ENCODE peak calls at places on chromosomes 11 and 22, in five cellular contexts. G, B, T, M and K are unnamed samples.

GRCh38 chr11:67732045-67732787 is 57.8 kb upstream of the ALDH3B2 start:
- DNase-seq in G (peak), B (no peak), T (no peak), M (no peak), K (no peak)

GRCh38 chr11:46554205-46555162 is 39.3 kb downstream of the AMBRA1 start:
- DNase-seq in G (no peak), B (no peak), T (no peak), M (peak), K (no peak)

GRCh38 chr11:78045851-78046485 is 17.7 kb upstream of the THRSP start:
- DNase-seq in G (peak), B (peak), T (peak), M (peak), K (peak)

GRCh38 chr11:3340025-3340424 is 38.9 kb downstream of the ZNF195 start:
- DNase-seq in G (no peak), B (no peak), T (no peak), M (peak), K (no peak)

GRCh38 chr22:43092085-43092484 is 2.9 kb upstream of the TTLL1 start:
- DNase-seq in G (no peak), B (no peak), T (no peak), M (no peak), K (no peak)

GRCh38 chr22:35938226-35938625 is 90.4 kb downstream of the RBFOX2 start:
- DNase-seq in G (no peak), B (no peak), T (no peak), M (no peak), K (no peak)

GRCh38 chr11:86954288-86955110 is 696 bp downstream of the FZD4 start:
- DNase-seq in G (peak), B (peak), T (peak), M (no peak), K (no peak)

GRCh38 chr11:7905961-7906429 is 25.1 kb downstream of the OR10A6 start:
- DNase-seq in G (no peak), B (no peak), T (no peak), M (no peak), K (no peak)

GRCh38 chr11:101880208-101880607 is 34.6 kb upstream of the CEP126 start:
- DNase-seq in G (no peak), B (no peak), T (no peak), M (peak), K (no peak)

GRCh38 chr11:71931245-71931602 is 2.4 kb downstream of the RNF121 start:
- DNase-seq in G (no peak), B (no peak), T (no peak), M (peak), K (no peak)

GRCh38 chr22:39384750-39385480 is 14.7 kb upstream of the TAB1 start:
- DNase-seq in G (no peak), B (no peak), T (no peak), M (no peak), K (no peak)

GRCh38 chr11:8060801-8061554 is 20.0 kb upstream of the TUB start:
- DNase-seq in G (no peak), B (peak), T (no peak), M (peak), K (no peak)

GRCh38 chr11:66626926-66627325 is 10.5 kb downstream of the RBM14 start:
- DNase-seq in G (no peak), B (no peak), T (no peak), M (no peak), K (no peak)

GRCh38 chr11:66967670-66968425 is 7.3 kb upstream of the C11orf86 start:
- DNase-seq in G (no peak), B (no peak), T (no peak), M (peak), K (no peak)

GRCh38 chr11:92888701-92889100 is 80.8 kb upstream of the MTNR1B start:
- DNase-seq in G (no peak), B (no peak), T (no peak), M (no peak), K (no peak)

GRCh38 chr22:20011993-20012740 is 4.5 kb downstream of the ARVCF start:
- DNase-seq in G (no peak), B (no peak), T (no peak), M (no peak), K (no peak)

GRCh38 chr11:63212742-63213141 is 30.7 kb downstream of the SLC22A25 start:
- DNase-seq in G (no peak), B (no peak), T (no peak), M (no peak), K (no peak)

GRCh38 chr11:129075757-129076156 is 116.4 kb downstream of the ARHGAP32 start:
- DNase-seq in G (no peak), B (no peak), T (no peak), M (no peak), K (no peak)

GRCh38 chr11:68206211-68206610 is 6.9 kb downstream of the KMT5B start:
- DNase-seq in G (no peak), B (no peak), T (no peak), M (peak), K (no peak)

DNA sequence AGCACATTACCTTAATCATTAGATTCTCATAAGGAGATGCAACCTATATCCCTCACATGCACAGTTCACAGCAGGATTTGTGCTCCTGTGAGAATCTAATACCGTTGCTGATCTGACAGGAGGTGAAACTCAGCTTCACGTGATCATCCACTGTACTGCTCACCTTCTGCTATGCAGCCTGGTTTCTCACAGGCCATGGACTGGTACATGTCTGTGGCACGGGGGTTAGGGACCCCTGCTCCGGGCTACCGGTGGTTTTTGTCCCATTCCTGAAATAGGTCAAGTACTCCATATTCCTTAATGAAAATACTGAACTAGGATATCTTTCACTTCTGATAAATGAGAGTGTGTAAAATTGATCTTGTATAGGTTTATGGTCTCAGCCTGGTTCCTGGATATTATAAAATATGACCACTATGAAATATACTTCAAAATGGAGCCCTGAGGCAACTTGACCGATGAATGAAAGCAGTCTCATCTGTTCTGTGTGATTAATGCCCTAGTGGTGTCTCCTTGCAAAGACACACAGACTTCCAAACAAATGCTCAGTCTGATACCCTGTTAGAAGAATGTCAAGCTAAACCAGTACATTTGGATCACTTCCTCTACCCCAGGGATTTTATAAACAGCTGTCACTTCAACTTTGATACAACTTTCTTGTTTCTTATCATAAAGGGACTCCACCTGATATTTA is 492.9 kb upstream of the ANO3 start:
- DNase-seq in G (no peak), B (no peak), T (no peak), M (no peak), K (no peak)
- TF ChIP-seq CTCF in G (no peak), B (no peak), T (no peak), M (no peak), K (no peak)

DNA sequence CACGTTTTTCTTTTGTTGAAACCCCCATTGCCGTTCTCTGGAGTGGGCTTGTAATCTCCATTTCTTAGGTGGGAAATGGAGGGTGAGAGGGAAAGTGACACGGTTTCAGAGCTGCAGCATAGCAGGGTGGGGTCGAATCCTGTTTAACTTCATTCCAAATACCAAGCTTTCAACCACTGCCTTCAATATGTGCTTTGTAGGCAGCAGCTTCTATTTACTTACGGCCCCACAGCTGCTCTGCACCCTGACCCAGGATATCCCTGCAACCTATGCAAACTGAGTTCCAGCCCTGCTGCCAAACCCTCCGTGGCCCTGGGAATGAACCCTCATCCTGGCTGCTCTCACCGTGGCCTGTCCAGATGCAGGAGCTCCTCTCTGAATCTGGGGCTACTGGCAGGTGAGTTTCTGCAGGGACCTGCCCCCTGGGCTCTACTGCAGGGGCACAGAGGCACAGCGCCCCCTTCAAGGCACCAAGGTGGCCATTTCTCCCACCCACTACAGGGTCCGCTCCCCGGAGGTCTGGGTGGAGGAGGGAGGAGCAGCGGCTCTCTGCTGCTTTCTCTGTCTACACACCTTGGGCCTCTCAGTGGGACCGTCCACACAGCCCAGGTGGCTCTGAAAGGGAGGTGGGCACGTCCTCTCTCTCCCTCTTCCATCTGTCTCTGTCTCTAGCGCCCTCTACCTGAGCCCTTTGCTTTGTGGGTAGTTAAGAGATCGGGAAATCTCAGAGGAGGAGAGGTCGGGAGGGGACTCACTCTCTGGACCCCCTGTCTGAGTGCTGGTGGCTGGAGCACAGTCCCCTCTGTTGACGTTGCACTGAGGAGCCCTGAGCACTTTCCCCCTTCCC is 279.1 kb downstream of the BRD1 start:
- DNase-seq in G (no peak), B (no peak), T (no peak), M (no peak), K (no peak)
- TF ChIP-seq CTCF in G (no peak), B (no peak), T (no peak), M (no peak), K (no peak)

DNA sequence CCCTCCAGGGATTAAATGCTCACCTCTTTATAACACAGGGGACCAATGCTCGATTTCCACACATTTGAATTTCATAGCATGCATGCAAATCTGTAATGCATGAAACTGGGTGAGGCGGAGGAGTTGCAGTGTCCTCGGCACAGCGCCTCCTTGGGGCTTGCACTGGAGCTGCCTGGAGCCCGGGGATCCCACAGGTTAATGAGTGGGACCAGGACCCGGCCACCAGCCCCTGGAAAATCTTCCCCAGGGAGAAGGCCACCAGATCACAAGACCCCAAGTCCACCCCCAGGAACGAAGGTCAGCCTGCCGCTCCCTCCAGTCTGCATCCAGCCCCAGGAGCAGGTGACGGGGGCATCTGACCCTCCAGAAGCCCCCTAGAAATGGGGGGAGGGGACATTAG is 119.1 kb downstream of the MN1 start:
- DNase-seq in G (no peak), B (no peak), T (no peak), M (no peak), K (no peak)
- TF ChIP-seq CTCF in G (no peak), B (no peak), T (no peak), M (peak), K (no peak)

GRCh38 chr11:126874276-126874675 is 126.3 kb downstream of the KIRREL3 start:
- DNase-seq in G (no peak), B (no peak), T (no peak), M (peak), K (no peak)
- TF ChIP-seq CTCF in G (no peak), B (no peak), T (no peak), M (no peak), K (no peak)

GRCh38 chr11:64848779-64849599 is 4.5 kb upstream of the CDC42BPG start:
- DNase-seq in G (peak), B (no peak), T (no peak), M (no peak), K (peak)

GRCh38 chr11:64849600-64850356 is 5.3 kb upstream of the CDC42BPG start:
- DNase-seq in G (no peak), B (no peak), T (peak), M (no peak), K (no peak)

GRCh38 chr11:64852804-64853520 is 8.5 kb upstream of the CDC42BPG start:
- DNase-seq in G (no peak), B (no peak), T (no peak), M (no peak), K (peak)

GRCh38 chr11:64851831-64852337 is 7.4 kb upstream of the CDC42BPG start:
- DNase-seq in G (no peak), B (no peak), T (no peak), M (no peak), K (peak)

GRCh38 chr11:64850979-64851567 is 6.6 kb upstream of the CDC42BPG start:
- DNase-seq in G (no peak), B (no peak), T (no peak), M (no peak), K (peak)
- TF ChIP-seq CTCF in G (no peak), B (no peak), T (no peak), M (no peak), K (no peak)

GRCh38 chr11:123597859-123598258 is 56.6 kb downstream of the SCN3B start:
- DNase-seq in G (no peak), B (no peak), T (no peak), M (no peak), K (no peak)
- TF ChIP-seq CTCF in G (no peak), B (no peak), T (no peak), M (no peak), K (no peak)

DNA sequence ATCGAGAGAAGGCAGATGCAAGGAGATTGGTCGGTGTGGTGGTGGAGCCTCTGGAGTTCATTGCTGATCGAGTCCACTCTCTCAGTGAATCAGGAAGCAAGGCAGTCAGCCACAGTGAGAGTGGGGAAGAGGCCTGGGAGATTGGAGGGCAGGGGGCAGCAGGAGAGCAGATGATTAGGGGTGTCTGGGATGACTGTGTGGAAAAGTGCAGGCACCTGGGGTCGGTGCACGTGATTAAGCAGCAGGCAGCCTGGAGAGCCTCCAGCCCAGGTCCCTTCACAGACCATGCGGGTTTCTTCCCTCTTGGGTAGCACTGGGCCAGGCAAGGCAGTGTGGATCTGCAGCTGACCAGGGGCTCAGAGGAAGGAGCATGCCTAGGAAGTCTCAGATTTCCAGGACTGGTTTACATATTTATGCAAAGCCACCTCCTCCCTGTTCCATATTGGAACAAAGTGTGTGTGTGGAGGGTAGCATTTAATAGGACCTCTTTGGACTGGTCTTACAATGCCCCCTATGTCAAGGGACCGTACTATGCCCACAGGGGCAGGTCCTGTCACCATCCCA is 13.8 kb upstream of the GDPD5 start:
- DNase-seq in G (no peak), B (no peak), T (no peak), M (no peak), K (no peak)
- TF ChIP-seq CTCF in G (no peak), B (no peak), T (no peak), M (no peak), K (no peak)

GRCh38 chr11:125570952-125571351 is 1.7 kb downstream of the EI24 start:
- DNase-seq in G (no peak), B (no peak), T (no peak), M (no peak), K (no peak)
- TF ChIP-seq CTCF in G (no peak), B (no peak), T (no peak), M (no peak), K (no peak)

GRCh38 chr11:96390403-96390830 is 604 bp downstream of the JRKL start:
- DNase-seq in G (no peak), B (no peak), T (no peak), M (peak), K (no peak)

GRCh38 chr11:96388891-96389603 is 665 bp downstream of the CCDC82 start:
- DNase-seq in G (no peak), B (no peak), T (no peak), M (peak), K (no peak)

GRCh38 chr11:96389604-96390402 is at the start of the genes CCDC82 and JRKL:
- DNase-seq in G (peak), B (peak), T (peak), M (peak), K (peak)

GRCh38 chr11:96393753-96394348 is 4.0 kb downstream of the JRKL start:
- DNase-seq in G (no peak), B (no peak), T (no peak), M (peak), K (no peak)

GRCh38 chr11:96391698-96392307 is 2.0 kb downstream of the JRKL start:
- DNase-seq in G (no peak), B (no peak), T (no peak), M (no peak), K (no peak)
- TF ChIP-seq CTCF in G (no peak), B (no peak), T (no peak), M (no peak), K (no peak)